ENCODE peak calls at places on chromosomes 2 and 18, in six cellular contexts. F is cardiac fibroblast; L is NCI-H748 treated with DMSO at 0.1 percent for 48 hours; P is CD8-positive, alpha-beta T cell; G is neuronal stem cell; C is activated T-helper 9 cell treated with anti-CD3 and anti-CD28 coated beads, Interleukin-2, amount 50 U/mL, for 16 hours. H is an unnamed sample.

GRCh38 chr2:224369028-224369632 is 32.8 kb downstream of the FAM124B start:
- DNase-seq in L (peak), F (peak), C (no peak), P (peak), G (peak), H (no peak)

GRCh38 chr2:16239296-16239850 is 299.0 kb downstream of the MYCN start:
- DNase-seq in C (no peak), G (no peak), F (no peak), P (no peak), L (no peak), H (no peak)

GRCh38 chr2:234991793-234992192 is 40.0 kb downstream of the SH3BP4 start:
- DNase-seq in C (no peak), P (no peak), L (no peak), F (peak), G (no peak), H (no peak)

GRCh38 chr2:27932396-27932795 is 41.9 kb downstream of the BABAM2 start:
- DNase-seq in C (no peak), P (no peak), L (no peak), G (no peak), F (peak), H (no peak)

GRCh38 chr2:45014016-45014702 is 4.9 kb upstream of the SIX2 start:
- DNase-seq in G (no peak), P (no peak), C (no peak), L (no peak), F (peak), H (peak)

GRCh38 chr2:203730076-203730729 is 23.8 kb downstream of the CD28 start:
- DNase-seq in P (no peak), G (no peak), C (no peak), F (peak), L (no peak), H (no peak)

GRCh38 chr2:154338359-154338967 is 360.0 kb upstream of the KCNJ3 start:
- DNase-seq in L (no peak), P (no peak), F (no peak), C (no peak), G (no peak), H (no peak)

GRCh38 chr2:240615830-240616547 is 9.3 kb upstream of the GPR35 start:
- DNase-seq in L (no peak), C (no peak), G (no peak), P (no peak), F (no peak), H (no peak)

GRCh38 chr2:173229086-173229485 is 125.6 kb upstream of the CDCA7 start:
- DNase-seq in F (no peak), L (no peak), C (no peak), P (no peak), G (no peak), H (no peak)

GRCh38 chr18:59952283-59953007 is 52.6 kb downstream of the PMAIP1 start:
- DNase-seq in C (no peak), F (no peak), G (no peak), P (no peak), L (peak), H (no peak)

GRCh38 chr2:86081724-86082123 is 24.0 kb downstream of the POLR1A start:
- DNase-seq in L (no peak), G (no peak), C (no peak), P (no peak), F (no peak), H (no peak)

GRCh38 chr2:26591619-26592505 is 49.3 kb downstream of the CIB4 start:
- DNase-seq in G (no peak), P (no peak), C (no peak), L (no peak), F (no peak), H (no peak)

GRCh38 chr18:35619468-35619867 is 37.9 kb downstream of the GALNT1 start:
- DNase-seq in F (peak), L (no peak), G (no peak), P (no peak), C (no peak), H (no peak)

GRCh38 chr2:8238521-8239230 is 443.2 kb upstream of the ID2 start:
- DNase-seq in C (no peak), L (no peak), P (no peak), F (no peak), G (no peak), H (no peak)

GRCh38 chr18:54150226-54150625 is 74.2 kb downstream of the MBD2 start:
- DNase-seq in L (no peak), G (no peak), C (no peak), F (no peak), P (no peak), H (no peak)

GRCh38 chr2:239663364-239663924 is 262.6 kb upstream of the HDAC4 start:
- DNase-seq in L (no peak), P (no peak), F (no peak), G (no peak), C (no peak), H (no peak)

GRCh38 chr18:58779514-58779913 is 85.2 kb upstream of the ZNF532 start:
- DNase-seq in G (no peak), P (no peak), F (no peak), C (no peak), L (no peak), H (no peak)

GRCh38 chr2:48530033-48530804 is at the start of gene STON1:
- DNase-seq in P (peak), F (peak), C (peak), G (peak), L (no peak), H (no peak)

H was measured in DMS153.